ENCODE peak calls at places on chromosomes 7 and 10, in ten cellular contexts. Z is RWPE2, Y is spleen, V is stomach, X is endothelial cell of umbilical vein, Q is body of pancreas, A is fibroblast of lung, B is A549, R is cardiac muscle cell, I is left ventricle myocardium inferior. N is an unnamed sample.

GRCh38 chr10:29881811-29882210 is 177.6 kb downstream of the JCAD start:
- DNase-seq in I (no peak), Q (no peak), X (no peak), V (no peak), Z (no peak), B (no peak), Y (no peak), R (no peak), A (no peak), N (no peak)

GRCh38 chr7:47886412-47886811 is 61.9 kb downstream of the PKD1L1 start:
- DNase-seq in X (no peak), Z (no peak), Y (no peak), I (no peak), R (no peak), B (no peak), A (no peak), Q (no peak), V (no peak), N (no peak)

GRCh38 chr10:124117879-124118278 is 24.5 kb upstream of the CHST15 start:
- DNase-seq in Q (no peak), Y (no peak), V (no peak), A (no peak), R (peak), I (no peak), X (no peak), Z (no peak), B (no peak), N (no peak)

GRCh38 chr7:34208878-34209621 is 303.7 kb downstream of the BMPER start:
- DNase-seq in V (no peak), Y (no peak), Z (no peak), B (no peak), A (no peak), Q (no peak), X (no peak), R (peak), I (peak), N (no peak)

GRCh38 chr10:110206988-110207804 is at the start of gene MXI1:
- DNase-seq in I (peak), X (peak), B (peak), Q (peak), R (peak), Y (peak), V (peak), Z (peak), A (peak), N (peak)

GRCh38 chr7:51789494-51789893 is 472.9 kb upstream of the COBL start:
- DNase-seq in Y (no peak), V (no peak), A (no peak), R (no peak), X (no peak), Q (no peak), Z (no peak), B (no peak), I (no peak), N (no peak)

GRCh38 chr7:141674702-141675101 is 27.3 kb downstream of the DENND11 start:
- DNase-seq in B (no peak), Q (no peak), V (no peak), X (no peak), A (no peak), R (peak), I (no peak), Z (no peak), Y (no peak), N (no peak)

GRCh38 chr10:70478191-70479160 is at the start of gene PALD1:
- DNase-seq in Y (peak), R (peak), A (peak), X (peak), Z (no peak), B (peak), V (peak), I (peak), Q (peak), N (peak)

GRCh38 chr7:7861211-7861633 is 107.4 kb upstream of the GLCCI1 start:
- DNase-seq in V (no peak), Z (no peak), X (peak), Y (no peak), A (peak), Q (peak), B (peak), R (peak), I (no peak), N (no peak)

DNA sequence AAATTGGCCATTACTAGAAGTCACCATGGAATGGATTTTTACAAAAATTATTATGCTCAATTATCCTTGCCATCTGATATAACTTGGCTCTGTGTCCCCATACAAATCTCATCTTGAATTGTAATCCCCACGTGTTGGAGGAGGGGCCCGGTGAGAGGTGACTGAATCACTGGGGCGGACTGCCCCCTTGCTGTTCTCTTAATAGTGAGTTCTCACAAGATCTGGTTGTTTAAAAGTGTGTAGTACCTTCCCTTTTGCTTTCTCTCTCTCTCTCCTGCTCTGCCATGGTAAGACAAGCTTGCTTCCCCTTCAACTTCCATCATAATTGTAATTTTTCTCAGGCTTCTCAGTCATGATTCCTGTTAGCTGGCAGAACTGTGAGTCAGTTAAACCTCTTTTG is 1023.6 kb downstream of the XPNPEP1 start:
- DNase-seq in I (no peak), Z (no peak), Q (no peak), V (no peak), Y (no peak), B (no peak), A (no peak), R (no peak), X (no peak), N (peak)
- TF ChIP-seq CTCF in I (no peak), Z (no peak), Q (no peak), V (no peak), Y (no peak), B (no peak), A (no peak), R (no peak), X (no peak), N (no peak)

GRCh38 chr10:6345404-6345803 is 142.7 kb downstream of the PFKFB3 start:
- DNase-seq in V (no peak), Q (no peak), A (no peak), Z (no peak), B (no peak), X (no peak), I (no peak), Y (no peak), R (no peak), N (no peak)

GRCh38 chr10:6349846-6350245 is 147.1 kb downstream of the PFKFB3 start:
- DNase-seq in A (no peak), V (no peak), Q (no peak), I (no peak), Y (no peak), B (no peak), Z (no peak), R (no peak), X (no peak), N (no peak)

GRCh38 chr10:6346621-6347020 is 143.9 kb downstream of the PFKFB3 start:
- DNase-seq in Q (no peak), A (no peak), V (no peak), B (no peak), R (no peak), Z (no peak), X (no peak), Y (no peak), I (no peak), N (no peak)

GRCh38 chr10:6348091-6348862 is 145.5 kb downstream of the PFKFB3 start:
- DNase-seq in A (no peak), X (no peak), Q (no peak), B (no peak), R (peak), Z (no peak), I (peak), Y (peak), V (peak), N (peak)

DNA sequence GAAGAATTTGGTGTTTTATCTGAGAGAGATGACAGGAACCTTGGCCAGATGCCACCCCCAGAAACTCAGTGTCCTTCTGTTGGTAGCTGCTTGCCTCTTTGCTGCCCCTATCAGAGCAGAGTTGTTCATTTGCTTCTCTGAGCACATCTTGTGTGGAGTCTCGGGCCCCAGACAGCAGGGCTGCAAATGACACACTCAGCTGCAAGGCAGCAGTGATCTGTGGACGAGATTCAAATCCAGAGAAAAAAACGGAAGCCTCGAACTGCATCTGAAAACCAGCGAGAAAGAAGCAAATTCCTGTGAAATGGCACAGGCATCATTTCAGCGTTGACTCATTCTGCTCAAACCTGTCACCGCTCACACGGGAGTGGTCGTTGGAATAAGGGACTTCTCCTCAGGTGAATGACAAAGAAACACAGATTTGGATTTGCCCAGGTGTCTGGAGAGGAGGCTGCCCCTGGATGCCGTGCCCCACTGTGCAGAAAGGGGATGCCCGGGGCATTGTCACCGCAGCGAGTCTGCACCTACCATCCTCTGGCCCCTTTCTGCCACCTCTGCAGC is 144.7 kb downstream of the PFKFB3 start:
- DNase-seq in Y (peak), V (no peak), B (no peak), R (no peak), A (no peak), X (no peak), Q (no peak), I (no peak), Z (no peak), N (peak)
- H3K27ac ChIP-seq in Y (peak), V (no peak), B (no peak), R (no peak), A (no peak), X (no peak), Q (no peak), I (no peak), Z (no peak), N (peak)

GRCh38 chr10:178208-178607 is 43.0 kb downstream of the ZMYND11 start:
- DNase-seq in Y (no peak), B (peak), X (peak), Q (no peak), V (no peak), A (peak), R (peak), I (no peak), Z (no peak), N (peak)
- TF ChIP-seq CTCF in Y (peak), B (peak), X (peak), Q (no peak), V (no peak), A (peak), R (peak), I (peak), Z (peak), N (peak)

GRCh38 chr7:135076882-135077281 is 71.0 kb upstream of the TMEM140 start:
- DNase-seq in Y (no peak), X (no peak), V (no peak), Z (no peak), I (no peak), Q (no peak), R (no peak), A (no peak), B (no peak), N (no peak)
- H3K27ac ChIP-seq in Y (no peak), X (no peak), V (no peak), Z (no peak), I (no peak), Q (no peak), R (no peak), A (no peak), B (no peak), N (no peak)

GRCh38 chr7:107190090-107190489 is 21.3 kb downstream of the HBP1 start:
- DNase-seq in Q (no peak), A (no peak), I (no peak), Y (no peak), B (no peak), X (no peak), Z (no peak), R (no peak), V (no peak), N (no peak)

GRCh38 chr7:107196834-107197610 is 28.2 kb downstream of the HBP1 start:
- DNase-seq in V (no peak), B (no peak), Q (no peak), R (no peak), I (no peak), X (no peak), Y (no peak), Z (no peak), A (no peak), N (no peak)

DNA sequence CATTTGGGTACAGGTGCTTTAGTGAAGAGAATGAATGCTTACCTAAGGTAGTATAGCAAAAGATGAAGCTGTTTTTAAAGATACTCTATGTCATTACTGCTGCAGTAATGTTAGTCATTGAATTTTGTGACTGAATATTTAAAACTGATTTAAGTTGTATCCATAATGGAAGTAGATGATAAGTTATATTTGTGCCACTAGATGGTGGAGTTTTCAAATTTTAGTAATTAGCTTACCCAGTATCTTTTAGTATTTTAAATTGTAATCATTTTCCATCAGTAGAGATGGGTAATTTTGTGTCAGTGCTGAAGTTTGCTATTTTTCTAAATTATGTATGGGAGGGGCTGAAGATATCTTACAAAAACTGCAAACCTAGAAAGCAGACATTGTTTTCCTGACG is 25.2 kb downstream of the HBP1 start:
- DNase-seq in R (no peak), V (no peak), B (no peak), X (no peak), I (no peak), A (no peak), Q (no peak), Z (no peak), Y (no peak), N (no peak)
- TF ChIP-seq CTCF in R (peak), V (no peak), B (no peak), X (no peak), I (peak), A (no peak), Q (no peak), Z (peak), Y (no peak), N (peak)

DNA sequence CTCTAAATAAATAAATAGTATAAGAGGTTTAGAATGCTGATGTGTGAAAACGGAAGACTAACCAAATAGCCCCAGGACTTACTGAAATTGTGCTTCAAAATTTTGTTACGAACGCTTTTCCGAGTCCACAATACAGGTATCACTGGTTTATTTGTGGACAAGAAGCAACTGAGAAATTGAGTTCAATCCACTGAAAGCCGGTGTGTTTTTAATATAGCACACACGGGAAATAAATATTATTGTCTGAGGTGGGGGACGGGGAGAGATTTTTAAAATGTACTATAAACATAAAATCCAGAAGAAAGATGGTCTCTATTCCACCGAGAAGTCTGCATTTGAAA is 598 bp downstream of the SLC16A12 start:
- DNase-seq in Y (no peak), Z (no peak), R (no peak), B (no peak), X (no peak), A (no peak), Q (no peak), I (no peak), V (no peak), N (no peak)
- H3K27ac ChIP-seq in Y (no peak), Z (no peak), R (no peak), B (no peak), X (no peak), A (no peak), Q (peak), I (peak), V (no peak), N (no peak)

DNA sequence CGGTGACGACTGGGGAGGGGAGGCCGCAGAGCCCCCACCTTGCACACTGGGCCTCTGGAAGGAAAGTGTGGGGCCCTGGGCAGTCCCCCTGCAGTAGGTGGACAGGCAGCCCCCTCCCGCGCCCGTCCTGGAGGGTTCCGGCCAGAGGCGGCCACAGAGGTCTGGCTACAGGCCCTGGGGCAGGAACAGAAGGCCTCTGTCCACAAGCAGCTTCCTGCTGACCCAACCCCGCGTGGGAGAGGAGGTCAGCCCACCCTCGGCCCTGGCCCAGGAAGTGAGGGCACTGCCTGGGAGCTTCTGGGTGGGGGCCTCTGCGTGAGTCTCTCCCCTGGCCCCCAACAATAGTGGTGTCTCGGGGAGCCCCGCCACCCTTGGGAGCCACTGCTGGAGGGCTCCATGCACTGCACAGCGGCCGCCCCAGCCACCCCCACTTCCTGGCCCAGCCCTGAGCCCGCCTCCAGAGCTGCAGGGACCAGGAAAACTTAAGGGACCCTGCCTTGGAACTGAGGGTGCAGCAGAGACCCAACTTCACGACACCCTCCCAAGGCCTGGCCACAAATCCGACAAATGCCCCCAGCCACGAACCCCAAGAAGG is 4.7 kb downstream of the MICALL2 start:
- DNase-seq in B (no peak), X (no peak), Z (no peak), Y (no peak), I (peak), A (peak), R (peak), Q (peak), V (peak), N (no peak)
- TF ChIP-seq CTCF in B (no peak), X (no peak), Z (no peak), Y (no peak), I (no peak), A (no peak), R (no peak), Q (no peak), V (no peak), N (no peak)

DNA sequence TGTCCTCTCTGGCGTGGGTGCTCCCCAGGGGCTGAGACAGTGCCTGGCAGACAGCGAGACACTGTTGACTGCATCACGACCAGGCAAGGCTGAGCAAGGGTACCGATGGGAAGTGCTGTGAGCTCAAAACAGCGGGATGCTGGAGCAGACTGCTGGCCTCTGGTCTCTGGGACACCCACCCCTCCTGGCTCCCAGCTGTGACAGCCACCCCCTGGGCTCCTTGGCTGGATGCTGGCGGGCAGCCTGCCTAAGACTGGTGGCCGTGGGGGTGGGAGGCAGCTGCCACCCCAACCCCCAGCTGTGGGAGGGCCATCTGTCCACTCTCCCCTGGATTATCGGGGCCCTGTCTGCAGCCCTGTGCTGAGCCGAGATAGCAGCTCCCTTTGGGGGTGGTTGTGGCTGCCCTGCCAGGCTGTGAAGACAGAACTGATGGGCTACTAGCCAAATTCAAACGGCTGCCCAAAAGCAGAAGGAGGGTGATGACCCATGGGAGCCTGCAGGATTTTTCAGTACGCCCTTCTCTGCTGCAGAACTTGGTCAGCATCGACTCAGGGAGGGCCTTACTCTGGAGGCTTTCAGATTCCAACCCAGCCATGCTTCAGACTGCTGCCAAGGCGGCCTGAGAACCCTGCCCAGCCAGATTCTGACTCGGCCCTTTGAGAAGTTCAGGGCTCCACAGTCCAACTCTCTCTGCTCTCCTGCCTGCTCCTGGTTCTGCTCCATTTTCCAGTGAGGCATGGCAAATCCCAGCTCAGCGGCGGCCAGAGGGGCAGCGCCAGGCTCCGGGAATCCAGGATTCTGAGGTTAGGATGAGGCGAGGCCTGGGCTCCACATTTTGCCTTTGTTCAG is 125.3 kb downstream of the NEURL1 start:
- DNase-seq in Q (peak), R (peak), V (peak), Z (no peak), A (peak), X (no peak), Y (no peak), B (no peak), I (peak), N (no peak)
- H3K27ac ChIP-seq in Q (no peak), R (peak), V (no peak), Z (no peak), A (peak), X (no peak), Y (no peak), B (no peak), I (peak), N (no peak)

N was measured in A673.